ENCODE peak calls at places on chromosomes 4 and X, in seven cellular contexts. One of them, this sample, is unnamed.

GRCh38 chrX:106341823-106342222 is 173.7 kb downstream of the PWWP3B start:
- DNase-seq in HT1080: no peak
- DNase-seq in HCEC 1CT: no peak
- DNase-seq in CD4-positive, CD25-positive, alpha-beta regulatory T cell: no peak
- DNase-seq in activated naive CD4-positive, alpha-beta T cell treated with Interleukin-2 at 50 U/mL for 16 hours: no peak
- DNase-seq in left ventricle myocardium superior: no peak
- DNase-seq in SW 1271: no peak
- DNase-seq in this sample: no peak

GRCh38 chr4:16360694-16361262 is 134.5 kb upstream of the TAPT1 start:
- DNase-seq in HT1080: no peak
- DNase-seq in HCEC 1CT: no peak
- DNase-seq in CD4-positive, CD25-positive, alpha-beta regulatory T cell: no peak
- DNase-seq in activated naive CD4-positive, alpha-beta T cell treated with Interleukin-2 at 50 U/mL for 16 hours: no peak
- DNase-seq in left ventricle myocardium superior: no peak
- DNase-seq in SW 1271: peak
- DNase-seq in this sample: no peak

GRCh38 chr4:167930171-167930570 is 162.2 kb upstream of the ANXA10 start:
- DNase-seq in HT1080: no peak
- DNase-seq in HCEC 1CT: no peak
- DNase-seq in CD4-positive, CD25-positive, alpha-beta regulatory T cell: no peak
- DNase-seq in activated naive CD4-positive, alpha-beta T cell treated with Interleukin-2 at 50 U/mL for 16 hours: no peak
- DNase-seq in left ventricle myocardium superior: no peak
- DNase-seq in SW 1271: no peak
- DNase-seq in this sample: no peak

GRCh38 chr4:7824218-7824617 is 115.4 kb downstream of the AFAP1 start:
- DNase-seq in HT1080: no peak
- DNase-seq in HCEC 1CT: no peak
- DNase-seq in CD4-positive, CD25-positive, alpha-beta regulatory T cell: no peak
- DNase-seq in activated naive CD4-positive, alpha-beta T cell treated with Interleukin-2 at 50 U/mL for 16 hours: no peak
- DNase-seq in left ventricle myocardium superior: no peak
- DNase-seq in SW 1271: no peak
- DNase-seq in this sample: no peak

GRCh38 chr4:41882622-41883347 is 52.4 kb upstream of the TMEM33 start:
- DNase-seq in HT1080: no peak
- DNase-seq in HCEC 1CT: peak
- DNase-seq in CD4-positive, CD25-positive, alpha-beta regulatory T cell: peak
- DNase-seq in activated naive CD4-positive, alpha-beta T cell treated with Interleukin-2 at 50 U/mL for 16 hours: peak
- DNase-seq in left ventricle myocardium superior: peak
- DNase-seq in SW 1271: no peak
- DNase-seq in this sample: no peak

GRCh38 chr4:151736367-151736766 is 24.4 kb downstream of the GATB start:
- DNase-seq in HT1080: no peak
- DNase-seq in HCEC 1CT: no peak
- DNase-seq in CD4-positive, CD25-positive, alpha-beta regulatory T cell: no peak
- DNase-seq in activated naive CD4-positive, alpha-beta T cell treated with Interleukin-2 at 50 U/mL for 16 hours: no peak
- DNase-seq in left ventricle myocardium superior: no peak
- DNase-seq in SW 1271: no peak
- DNase-seq in this sample: no peak

GRCh38 chrX:148808825-148809224 is 308.4 kb downstream of the AFF2 start:
- DNase-seq in HT1080: no peak
- DNase-seq in HCEC 1CT: no peak
- DNase-seq in CD4-positive, CD25-positive, alpha-beta regulatory T cell: no peak
- DNase-seq in activated naive CD4-positive, alpha-beta T cell treated with Interleukin-2 at 50 U/mL for 16 hours: no peak
- DNase-seq in left ventricle myocardium superior: no peak
- DNase-seq in SW 1271: no peak
- DNase-seq in this sample: no peak

GRCh38 chr4:155079866-155080265 is 128.6 kb upstream of the NPY2R start:
- DNase-seq in HT1080: peak
- DNase-seq in HCEC 1CT: peak
- DNase-seq in CD4-positive, CD25-positive, alpha-beta regulatory T cell: no peak
- DNase-seq in activated naive CD4-positive, alpha-beta T cell treated with Interleukin-2 at 50 U/mL for 16 hours: no peak
- DNase-seq in left ventricle myocardium superior: no peak
- DNase-seq in SW 1271: no peak
- DNase-seq in this sample: no peak

GRCh38 chr4:8915201-8916200 is 43.9 kb upstream of the HMX1 start:
- DNase-seq in HT1080: no peak
- DNase-seq in HCEC 1CT: no peak
- DNase-seq in CD4-positive, CD25-positive, alpha-beta regulatory T cell: no peak
- DNase-seq in activated naive CD4-positive, alpha-beta T cell treated with Interleukin-2 at 50 U/mL for 16 hours: no peak
- DNase-seq in left ventricle myocardium superior: peak
- DNase-seq in SW 1271: no peak
- DNase-seq in this sample: no peak

GRCh38 chrX:10615931-10616780 is 4.2 kb downstream of the MID1 start:
- DNase-seq in HT1080: no peak
- DNase-seq in HCEC 1CT: peak
- DNase-seq in CD4-positive, CD25-positive, alpha-beta regulatory T cell: peak
- DNase-seq in activated naive CD4-positive, alpha-beta T cell treated with Interleukin-2 at 50 U/mL for 16 hours: no peak
- DNase-seq in left ventricle myocardium superior: peak
- DNase-seq in SW 1271: peak
- DNase-seq in this sample: peak

GRCh38 chrX:98191003-98191402 is 1307.3 kb downstream of the RPA4 start:
- DNase-seq in HT1080: no peak
- DNase-seq in HCEC 1CT: no peak
- DNase-seq in CD4-positive, CD25-positive, alpha-beta regulatory T cell: no peak
- DNase-seq in activated naive CD4-positive, alpha-beta T cell treated with Interleukin-2 at 50 U/mL for 16 hours: no peak
- DNase-seq in left ventricle myocardium superior: no peak
- DNase-seq in SW 1271: no peak
- DNase-seq in this sample: no peak

GRCh38 chrX:20506739-20507138 is 240.0 kb upstream of the RPS6KA3 start:
- DNase-seq in HT1080: no peak
- DNase-seq in HCEC 1CT: no peak
- DNase-seq in CD4-positive, CD25-positive, alpha-beta regulatory T cell: no peak
- DNase-seq in activated naive CD4-positive, alpha-beta T cell treated with Interleukin-2 at 50 U/mL for 16 hours: no peak
- DNase-seq in left ventricle myocardium superior: no peak
- DNase-seq in SW 1271: no peak
- DNase-seq in this sample: no peak

GRCh38 chr4:40003986-40004385 is 26.3 kb upstream of the PDS5A start:
- DNase-seq in HT1080: peak
- DNase-seq in HCEC 1CT: peak
- DNase-seq in CD4-positive, CD25-positive, alpha-beta regulatory T cell: no peak
- DNase-seq in activated naive CD4-positive, alpha-beta T cell treated with Interleukin-2 at 50 U/mL for 16 hours: no peak
- DNase-seq in left ventricle myocardium superior: no peak
- DNase-seq in SW 1271: no peak
- DNase-seq in this sample: peak

GRCh38 chr4:54016504-54016903 is 47.9 kb downstream of the CHIC2 start:
- DNase-seq in HT1080: no peak
- DNase-seq in HCEC 1CT: no peak
- DNase-seq in CD4-positive, CD25-positive, alpha-beta regulatory T cell: no peak
- DNase-seq in activated naive CD4-positive, alpha-beta T cell treated with Interleukin-2 at 50 U/mL for 16 hours: no peak
- DNase-seq in left ventricle myocardium superior: no peak
- DNase-seq in SW 1271: no peak
- DNase-seq in this sample: no peak

GRCh38 chrX:142251665-142252064 is 46.6 kb upstream of the MAGEC2 start:
- DNase-seq in HT1080: no peak
- DNase-seq in HCEC 1CT: no peak
- DNase-seq in CD4-positive, CD25-positive, alpha-beta regulatory T cell: no peak
- DNase-seq in activated naive CD4-positive, alpha-beta T cell treated with Interleukin-2 at 50 U/mL for 16 hours: no peak
- DNase-seq in left ventricle myocardium superior: no peak
- DNase-seq in SW 1271: no peak
- DNase-seq in this sample: no peak

GRCh38 chr4:166421556-166422156 is 548.6 kb downstream of the TLL1 start:
- DNase-seq in HT1080: peak
- DNase-seq in HCEC 1CT: peak
- DNase-seq in CD4-positive, CD25-positive, alpha-beta regulatory T cell: no peak
- DNase-seq in activated naive CD4-positive, alpha-beta T cell treated with Interleukin-2 at 50 U/mL for 16 hours: no peak
- DNase-seq in left ventricle myocardium superior: no peak
- DNase-seq in SW 1271: no peak
- DNase-seq in this sample: no peak

GRCh38 chr4:55183926-55184599 is 58.7 kb upstream of the KDR start:
- DNase-seq in HT1080: peak
- DNase-seq in HCEC 1CT: peak
- DNase-seq in CD4-positive, CD25-positive, alpha-beta regulatory T cell: no peak
- DNase-seq in activated naive CD4-positive, alpha-beta T cell treated with Interleukin-2 at 50 U/mL for 16 hours: no peak
- DNase-seq in left ventricle myocardium superior: no peak
- DNase-seq in SW 1271: peak
- DNase-seq in this sample: no peak

GRCh38 chrX:16712116-16712824 is at the start of gene CTPS2:
- DNase-seq in HT1080: peak
- DNase-seq in HCEC 1CT: peak
- DNase-seq in CD4-positive, CD25-positive, alpha-beta regulatory T cell: peak
- DNase-seq in activated naive CD4-positive, alpha-beta T cell treated with Interleukin-2 at 50 U/mL for 16 hours: peak
- DNase-seq in left ventricle myocardium superior: peak
- DNase-seq in SW 1271: no peak
- DNase-seq in this sample: peak

GRCh38 chr4:138439143-138439581 is 197.0 kb upstream of the SLC7A11 start:
- DNase-seq in HT1080: peak
- DNase-seq in HCEC 1CT: no peak
- DNase-seq in CD4-positive, CD25-positive, alpha-beta regulatory T cell: no peak
- DNase-seq in activated naive CD4-positive, alpha-beta T cell treated with Interleukin-2 at 50 U/mL for 16 hours: no peak
- DNase-seq in left ventricle myocardium superior: no peak
- DNase-seq in SW 1271: no peak
- DNase-seq in this sample: no peak

GRCh38 chrX:6386837-6387236 is 148.1 kb downstream of the VCX3A start:
- DNase-seq in HT1080: no peak
- DNase-seq in HCEC 1CT: no peak
- DNase-seq in CD4-positive, CD25-positive, alpha-beta regulatory T cell: no peak
- DNase-seq in activated naive CD4-positive, alpha-beta T cell treated with Interleukin-2 at 50 U/mL for 16 hours: no peak
- DNase-seq in left ventricle myocardium superior: no peak
- DNase-seq in SW 1271: no peak
- DNase-seq in this sample: no peak

GRCh38 chrX:114584434-114584943 is 603 bp downstream of the HTR2C start:
- DNase-seq in HT1080: no peak
- DNase-seq in HCEC 1CT: no peak
- DNase-seq in CD4-positive, CD25-positive, alpha-beta regulatory T cell: no peak
- DNase-seq in activated naive CD4-positive, alpha-beta T cell treated with Interleukin-2 at 50 U/mL for 16 hours: no peak
- DNase-seq in left ventricle myocardium superior: no peak
- DNase-seq in SW 1271: no peak
- DNase-seq in this sample: no peak